ENCODE peak calls at places on chromosomes 1 and 21, in ten cellular contexts. R, T, F, S, U, V, L, M, Y and B are unnamed samples. For H3K4me1, the result is how much of the 10 kb centered on the place peaks cover.

GRCh38 chr21:44082648-44083436 is 24.4 kb upstream of the PWP2 start:
- DNase-seq in L (no peak), Y (no peak), T (no peak), R (no peak), M (no peak), V (no peak), F (no peak), U (peak), S (no peak), B (no peak)

GRCh38 chr1:116909511-116910378 is at the start of gene PTGFRN:
- DNase-seq in U (peak), Y (peak), T (peak), F (peak), R (peak), M (no peak), S (no peak), V (no peak), L (peak), B (peak)

GRCh38 chr1:152860129-152860528 is 333 bp downstream of the LCE7A start:
- DNase-seq in R (no peak), Y (no peak), V (no peak), U (no peak), F (no peak), L (no peak), S (no peak), M (no peak), T (no peak), B (no peak)

GRCh38 chr1:20462397-20462796 is 23.6 kb downstream of the CAMK2N1 start:
- DNase-seq in T (no peak), F (no peak), S (no peak), R (no peak), M (no peak), V (no peak), L (no peak), U (no peak), Y (no peak), B (no peak)

GRCh38 chr1:217029311-217030157 is 306.3 kb upstream of the ESRRG start:
- DNase-seq in S (no peak), F (no peak), R (no peak), M (no peak), V (no peak), T (no peak), Y (no peak), L (peak), U (no peak), B (peak)

GRCh38 chr1:183063349-183063748 is 40.1 kb downstream of the LAMC1 start:
- DNase-seq in Y (no peak), S (no peak), M (no peak), F (no peak), V (no peak), T (no peak), R (no peak), L (no peak), U (no peak), B (no peak)

GRCh38 chr1:70503358-70503757 is 92.3 kb downstream of the CTH start:
- DNase-seq in R (no peak), F (no peak), V (no peak), U (no peak), S (no peak), L (no peak), M (no peak), Y (no peak), T (no peak), B (no peak)

GRCh38 chr21:39004776-39005605 is 178.3 kb downstream of the PSMG1 start:
- DNase-seq in V (no peak), F (peak), S (no peak), T (no peak), Y (peak), M (no peak), R (peak), L (no peak), U (no peak), B (no peak)

GRCh38 chr1:226487921-226488320 is 60.6 kb upstream of the STUM start:
- DNase-seq in U (no peak), L (no peak), R (no peak), S (no peak), V (no peak), F (no peak), M (no peak), T (no peak), Y (no peak), B (no peak)

GRCh38 chr1:21841852-21842466 is 29.9 kb downstream of the LDLRAD2 start:
- DNase-seq in S (no peak), T (no peak), Y (peak), M (no peak), U (peak), R (peak), L (no peak), F (no peak), V (no peak), B (no peak)

GRCh38 chr21:37828515-37828914 is 87.7 kb downstream of the KCNJ6 start:
- DNase-seq in S (no peak), M (no peak), U (peak), V (no peak), R (no peak), L (no peak), T (no peak), Y (no peak), F (no peak), B (no peak)

GRCh38 chr1:207911983-207912760 is 1.2 kb upstream of the CD34 start:
- DNase-seq in T (no peak), M (no peak), S (no peak), L (no peak), U (no peak), F (no peak), Y (no peak), V (no peak), R (no peak), B (no peak)

GRCh38 chr21:28521932-28522826 is 470.5 kb downstream of the LTN1 start:
- DNase-seq in M (no peak), T (no peak), R (no peak), V (no peak), Y (no peak), U (no peak), S (no peak), L (no peak), F (no peak), B (no peak)

GRCh38 chr1:33430751-33431593 is at the start of gene PHC2:
- DNase-seq in U (peak), Y (peak), V (peak), L (peak), M (peak), T (peak), S (peak), R (peak), F (peak), B (peak)

GRCh38 chr1:228742535-228742934 is 7.3 kb downstream of the RHOU start:
- DNase-seq in Y (no peak), V (no peak), T (no peak), M (no peak), R (no peak), S (no peak), F (no peak), U (no peak), L (no peak), B (no peak)

GRCh38 chr1:63969461-63969893 is 195.7 kb downstream of the ROR1 start:
- DNase-seq in S (no peak), M (no peak), V (no peak), U (no peak), T (no peak), L (no peak), F (no peak), Y (no peak), R (no peak), B (no peak)

GRCh38 chr1:97202481-97202880 is 480.9 kb downstream of the PTBP2 start:
- DNase-seq in U (no peak), T (no peak), F (no peak), L (no peak), S (no peak), R (no peak), Y (no peak), V (no peak), M (no peak), B (no peak)

GRCh38 chr1:88649932-88650331 is 34.1 kb upstream of the PKN2 start:
- DNase-seq in V (no peak), R (no peak), F (no peak), M (no peak), T (no peak), S (no peak), Y (no peak), U (no peak), L (no peak), B (no peak)

GRCh38 chr1:81220614-81221071 is 580.1 kb upstream of the ADGRL2 start:
- DNase-seq in T (no peak), R (peak), L (no peak), Y (no peak), M (no peak), V (no peak), F (no peak), S (no peak), U (peak), B (no peak)

GRCh38 chr1:62778208-62778607 is 5.7 kb upstream of the ATG4C start:
- DNase-seq in V (no peak), L (no peak), M (no peak), T (no peak), Y (no peak), U (no peak), R (no peak), F (no peak), S (no peak), B (no peak)

GRCh38 chr1:183168308-183168707 is 17.8 kb upstream of the LAMC2 start:
- DNase-seq in S (no peak), V (no peak), M (no peak), U (no peak), F (no peak), R (no peak), Y (no peak), L (no peak), T (no peak), B (no peak)

GRCh38 chr1:165910764-165911421 is 83.5 kb downstream of the UCK2 start:
- DNase-seq in M (no peak), F (peak), V (no peak), Y (no peak), T (no peak), U (no peak), R (peak), S (no peak), L (no peak), B (peak)

GRCh38 chr1:3221112-3222041 is 152.4 kb downstream of the PRDM16 start:
- DNase-seq in T (no peak), L (no peak), Y (no peak), S (no peak), F (peak), R (no peak), M (no peak), U (no peak), V (no peak), B (no peak)

GRCh38 chr1:208523007-208523406 is 278.8 kb upstream of the PLXNA2 start:
- DNase-seq in Y (no peak), M (no peak), U (no peak), T (no peak), L (no peak), S (no peak), F (no peak), R (no peak), V (no peak), B (no peak)

GRCh38 chr1:45015683-45016082 is 3.6 kb downstream of the UROD start:
- DNase-seq in M (no peak), L (no peak), R (no peak), V (no peak), F (no peak), T (no peak), Y (no peak), U (no peak), S (no peak), B (no peak)

GRCh38 chr1:150149490-150150453 is at the start of gene PLEKHO1:
- DNase-seq in F (peak), U (peak), S (peak), L (peak), V (peak), Y (peak), M (no peak), T (peak), R (peak), B (peak)

GRCh38 chr1:58936973-58937372 is 153.1 kb upstream of the JUN start:
- DNase-seq in Y (no peak), F (no peak), U (no peak), S (no peak), T (no peak), M (no peak), V (no peak), R (no peak), L (no peak), B (no peak)

GRCh38 chr1:26034504-26035202 is 11.3 kb downstream of the SLC30A2 start:
- DNase-seq in L (no peak), F (no peak), T (peak), M (no peak), V (no peak), R (no peak), U (no peak), S (no peak), Y (no peak), B (no peak)

GRCh38 chr1:7236844-7237515 is 451.7 kb downstream of the CAMTA1 start:
- DNase-seq in M (no peak), S (no peak), V (no peak), Y (no peak), U (no peak), L (no peak), R (no peak), T (no peak), F (no peak), B (no peak)

GRCh38 chr1:172851871-172852270 is 193.0 kb downstream of the FASLG start:
- DNase-seq in L (no peak), U (no peak), Y (no peak), R (no peak), M (no peak), F (no peak), T (no peak), V (no peak), S (no peak), B (no peak)

GRCh38 chr1:171177261-171177660 is 7.8 kb upstream of the FMO2 start:
- DNase-seq in R (no peak), T (no peak), F (no peak), S (no peak), Y (no peak), M (no peak), V (no peak), U (no peak), L (no peak), B (no peak)

GRCh38 chr1:151491641-151492040 is 19.5 kb upstream of the CGN start:
- DNase-seq in S (no peak), R (no peak), U (no peak), M (no peak), Y (no peak), L (no peak), V (no peak), T (no peak), F (no peak), B (no peak)

GRCh38 chr1:18951416-18951815 is 5.1 kb downstream of the IFFO2 start:
- DNase-seq in R (peak), Y (peak), M (no peak), L (no peak), S (no peak), V (peak), U (no peak), T (no peak), F (no peak), B (no peak)
- H3K4me3 ChIP-seq in R (no peak), Y (no peak), M (peak), L (no peak), S (peak), V (peak), U (no peak), T (no peak), F (peak), B (no peak)

DNA sequence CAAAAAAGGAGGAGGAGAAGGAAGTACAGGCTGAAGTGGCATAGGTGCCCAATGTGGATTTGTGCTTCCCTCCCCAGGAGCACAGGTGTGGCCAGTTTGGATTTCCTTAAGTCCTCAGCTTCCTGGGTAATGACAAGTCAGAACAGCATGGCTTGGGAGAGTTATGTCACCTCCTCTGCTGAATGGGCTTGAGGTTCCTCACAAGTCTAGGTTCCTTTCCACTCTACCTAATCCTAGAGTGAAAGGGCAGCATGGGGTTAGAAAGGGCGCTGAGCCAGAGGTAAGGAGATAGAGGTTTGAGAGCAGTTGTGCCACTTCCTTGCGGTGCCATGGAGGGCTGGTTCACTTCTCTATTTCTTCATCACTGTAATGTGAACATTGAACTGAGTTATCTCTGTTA is 35.5 kb upstream of the IL20 start:
- DNase-seq in M (no peak), U (no peak), R (no peak), T (no peak), S (no peak), F (no peak), L (no peak), Y (no peak), V (no peak), B (no peak)
- H3K4me1 ChIP-seq in M (under half), U (under half), R (under half), T (under half), S (under half), F (under half), L (under half), Y (under half), V (under half), B (under half)

DNA sequence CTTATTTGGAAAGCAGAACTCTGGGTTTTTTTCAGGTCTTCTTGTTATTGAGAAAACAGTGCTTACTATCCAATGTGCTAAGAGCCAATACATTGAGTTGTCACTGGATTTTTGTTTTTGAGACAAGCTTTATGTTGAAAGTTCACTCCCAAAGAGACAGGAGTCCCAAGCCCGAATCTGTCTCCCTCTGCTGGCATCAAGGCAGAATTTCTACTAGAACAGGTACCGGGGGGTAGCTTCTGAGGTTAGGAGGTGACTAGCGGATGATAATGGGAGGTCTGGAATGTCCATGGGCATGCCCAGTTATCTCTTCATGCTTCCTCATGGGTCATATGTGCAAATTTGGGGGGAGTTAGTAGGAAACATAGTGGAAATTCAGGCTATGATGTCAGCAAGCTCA is 25.1 kb downstream of the ZNF124 start:
- DNase-seq in Y (no peak), R (no peak), T (no peak), F (no peak), M (no peak), S (no peak), L (no peak), V (no peak), U (no peak), B (no peak)
- H3K4me3 ChIP-seq in Y (no peak), R (no peak), T (no peak), F (no peak), M (no peak), S (no peak), L (no peak), V (no peak), U (no peak), B (no peak)

GRCh38 chr21:14670409-14670808 is 124.3 kb upstream of the SAMSN1 start:
- DNase-seq in T (no peak), L (no peak), M (no peak), Y (no peak), R (no peak), V (no peak), S (no peak), F (no peak), U (no peak), B (no peak)
- H3K4me1 ChIP-seq in T (under half), L (under half), M (under half), Y (under half), R (under half), V (under half), S (under half), F (under half), U (under half), B (under half)

GRCh38 chr1:162217674-162218073 is 148.2 kb downstream of the NOS1AP start:
- DNase-seq in T (no peak), F (no peak), M (no peak), U (no peak), Y (no peak), S (no peak), R (no peak), L (no peak), V (no peak), B (no peak)
- H3K4me3 ChIP-seq in T (no peak), F (no peak), M (no peak), U (no peak), Y (no peak), S (no peak), R (no peak), L (no peak), V (no peak), B (no peak)

DNA sequence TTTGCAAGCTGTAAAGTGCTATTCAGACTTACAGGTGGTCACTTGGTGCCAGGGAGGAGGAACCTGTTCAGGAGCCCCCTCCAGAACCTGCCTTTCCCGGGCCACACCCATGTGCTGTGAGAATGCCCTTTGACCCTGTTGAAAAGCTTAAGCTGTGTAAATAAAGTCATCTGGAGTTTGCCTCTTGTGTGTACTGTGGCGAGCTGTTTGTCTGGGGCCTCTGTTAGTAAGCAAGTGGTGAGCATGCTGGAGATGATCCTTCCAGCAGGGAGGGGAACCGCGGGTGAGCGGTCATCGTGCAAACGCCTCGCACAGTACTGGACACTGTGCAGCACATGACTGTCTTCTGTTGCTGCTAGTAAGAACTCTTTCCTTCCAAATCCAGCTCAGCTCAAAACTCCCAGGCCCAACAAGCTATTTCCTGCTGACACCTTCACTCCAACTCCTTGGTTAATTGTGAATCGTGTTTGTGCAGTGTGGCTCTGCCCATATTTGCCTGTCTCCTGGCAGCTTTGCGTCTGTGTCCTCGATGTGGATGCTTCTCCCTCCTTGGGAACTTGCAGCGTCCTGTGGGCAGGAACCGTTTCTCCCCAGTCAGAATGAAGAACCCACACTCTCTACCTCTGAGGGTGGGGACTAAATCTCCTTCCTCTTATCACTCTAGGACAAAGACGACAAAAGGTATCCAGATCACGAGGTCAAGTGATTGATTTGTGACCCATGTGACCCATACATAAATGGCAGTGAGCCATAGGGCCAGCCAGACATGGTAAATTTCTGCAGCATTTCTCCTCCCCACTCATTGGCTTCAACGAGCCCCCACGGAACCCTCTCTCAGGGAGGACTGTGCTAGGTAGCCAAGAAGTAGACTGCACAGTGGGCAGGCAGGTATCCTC is 13.9 kb upstream of the BTG2 start:
- DNase-seq in F (no peak), R (no peak), S (no peak), U (no peak), V (no peak), Y (no peak), L (no peak), T (no peak), M (no peak), B (no peak)
- H3K4me1 ChIP-seq in F (half or more), R (under half), S (half or more), U (under half), V (half or more), Y (half or more), L (under half), T (under half), M (under half), B (under half)

GRCh38 chr21:41504030-41504429 is 3.9 kb downstream of the TMPRSS2 start:
- DNase-seq in V (no peak), T (no peak), L (no peak), S (no peak), M (no peak), R (no peak), U (no peak), F (no peak), Y (no peak), B (no peak)
- H3K4me3 ChIP-seq in V (no peak), T (no peak), L (no peak), S (no peak), M (no peak), R (no peak), U (no peak), F (no peak), Y (no peak), B (no peak)